ENCODE peak calls at places on chromosomes 5 and 9, in seven cellular contexts. X is fibroblast of mammary gland, U is lower lobe of right lung, P is right atrium auricular region, D is psoas muscle, B is neural progenitor cell, Q is AG04450. L is an unnamed sample.

GRCh38 chr9:131562032-131562959 is 17.0 kb downstream of the PRRT1B start:
- DNase-seq in X (peak), U (no peak), P (no peak), D (no peak), B (no peak), Q (no peak), L (no peak)

GRCh38 chr9:134964271-134964670 is 46.6 kb upstream of the FCN1 start:
- DNase-seq in X (no peak), U (peak), P (no peak), D (no peak), B (no peak), Q (no peak), L (no peak)

GRCh38 chr9:77177894-77178794 is 810 bp downstream of the VPS13A start:
- DNase-seq in X (peak), U (peak), P (no peak), D (peak), B (peak), Q (no peak), L (no peak)

GRCh38 chr5:132461235-132461634 is 29.3 kb downstream of the IRF1 start:
- DNase-seq in X (no peak), U (no peak), P (no peak), D (no peak), B (no peak), Q (no peak), L (no peak)

GRCh38 chr5:7754997-7755596 is 95.8 kb downstream of the CFAP90 start:
- DNase-seq in X (peak), U (peak), P (no peak), D (peak), B (peak), Q (no peak), L (no peak)

GRCh38 chr5:60366489-60366888 is 333.5 kb downstream of the DEPDC1B start:
- DNase-seq in X (peak), U (no peak), P (no peak), D (no peak), B (no peak), Q (no peak), L (no peak)

GRCh38 chr9:6247266-6247665 is 31.7 kb downstream of the IL33 start:
- DNase-seq in X (peak), U (no peak), P (no peak), D (no peak), B (no peak), Q (no peak), L (no peak)

GRCh38 chr5:84494453-84494852 is 109.8 kb upstream of the EDIL3 start:
- DNase-seq in X (peak), U (no peak), P (no peak), D (no peak), B (no peak), Q (peak), L (peak)

GRCh38 chr9:31700252-31701045 is 684.0 kb upstream of the ACO1 start:
- DNase-seq in X (no peak), U (no peak), P (no peak), D (no peak), B (no peak), Q (no peak), L (peak)

DNA sequence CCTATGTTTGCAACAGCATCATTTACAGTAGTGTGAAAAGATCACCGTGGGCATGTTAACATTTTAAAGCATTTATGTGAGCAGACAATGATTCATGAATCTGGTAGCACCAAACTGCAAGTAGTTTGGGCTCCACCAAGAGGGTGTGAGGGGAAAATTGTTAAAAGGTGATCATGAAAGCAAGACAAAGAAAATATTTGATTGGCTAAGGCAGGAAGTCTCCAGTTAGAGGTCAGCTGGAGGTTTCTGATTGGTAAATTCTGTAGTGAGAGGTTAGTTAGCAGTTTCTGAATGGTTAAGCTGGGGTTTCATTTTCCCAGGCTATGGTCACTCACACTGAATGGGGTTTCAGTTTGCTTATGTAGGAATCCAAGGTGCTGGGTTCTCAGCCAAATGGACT is 13.5 kb upstream of the DRD1 start:
- DNase-seq in X (no peak), U (no peak), P (no peak), D (no peak), B (no peak), Q (no peak), L (no peak)
- TF ChIP-seq CTCF in X (no peak), U (no peak), P (no peak), D (no peak), B (no peak), Q (no peak), L (no peak)

DNA sequence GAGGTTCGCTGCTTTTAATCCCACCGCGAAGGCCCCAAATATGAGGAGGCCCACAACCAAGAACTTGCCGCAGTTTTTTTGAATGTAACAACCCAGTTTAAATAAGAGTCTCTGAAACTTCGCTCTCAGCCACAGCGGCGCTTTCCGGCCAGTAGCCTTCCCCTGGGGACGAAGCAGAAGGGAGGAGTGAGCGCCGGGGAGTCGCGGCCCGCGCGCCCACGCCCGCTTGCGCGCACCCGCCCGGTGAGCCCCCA is 10.4 kb downstream of the PTCH1 start:
- DNase-seq in X (peak), U (no peak), P (no peak), D (no peak), B (no peak), Q (no peak), L (no peak)
- H3K4me3 ChIP-seq in X (peak), U (peak), P (peak), D (peak), B (peak), Q (peak), L (peak)

DNA sequence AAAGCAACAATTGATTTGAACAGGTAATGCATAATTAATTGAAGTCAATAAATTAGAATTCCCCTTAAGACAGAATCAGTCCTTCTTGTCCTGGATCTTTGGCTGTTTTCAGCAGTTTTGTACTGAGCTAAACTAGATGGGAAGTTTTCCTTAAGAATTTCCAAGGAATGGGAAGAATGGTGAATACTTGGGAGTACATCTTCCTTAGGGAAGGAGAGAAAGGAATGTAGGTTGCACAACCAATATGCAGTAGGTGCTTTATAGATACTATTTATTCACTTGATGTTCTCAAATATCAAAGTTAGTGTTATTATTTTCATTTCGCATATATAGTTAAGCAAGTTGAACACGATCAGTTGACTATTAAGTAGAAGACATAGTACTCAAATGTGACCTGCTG is 183.5 kb upstream of the MAP1B start:
- DNase-seq in X (no peak), U (no peak), P (no peak), D (no peak), B (no peak), Q (no peak), L (no peak)
- TF ChIP-seq CTCF in X (no peak), U (no peak), P (no peak), D (no peak), B (no peak), Q (no peak), L (no peak)

GRCh38 chr5:128674837-128675446 is 136.9 kb upstream of the FBN2 start:
- DNase-seq in X (peak), U (no peak), P (no peak), D (peak), B (peak), Q (peak), L (no peak)

GRCh38 chr5:128673010-128673409 is 135.0 kb upstream of the FBN2 start:
- DNase-seq in X (no peak), U (no peak), P (no peak), D (no peak), B (no peak), Q (no peak), L (no peak)

GRCh38 chr5:128671861-128672414 is 133.9 kb upstream of the FBN2 start:
- DNase-seq in X (peak), U (no peak), P (no peak), D (no peak), B (no peak), Q (no peak), L (no peak)

GRCh38 chr5:128673411-128673957 is 135.4 kb upstream of the FBN2 start:
- DNase-seq in X (peak), U (no peak), P (no peak), D (no peak), B (no peak), Q (no peak), L (no peak)

GRCh38 chr5:128673970-128674369 is 135.9 kb upstream of the FBN2 start:
- DNase-seq in X (no peak), U (no peak), P (no peak), D (no peak), B (peak), Q (no peak), L (no peak)
- H3K4me3 ChIP-seq in X (no peak), U (no peak), P (no peak), D (no peak), B (peak), Q (no peak), L (no peak)

GRCh38 chr5:116135344-116135743 is 50.5 kb downstream of the COMMD10 start:
- DNase-seq in X (no peak), U (no peak), P (no peak), D (no peak), B (no peak), Q (no peak), L (no peak)
- TF ChIP-seq CTCF in X (no peak), U (no peak), P (no peak), D (no peak), B (no peak), Q (no peak), L (no peak)

GRCh38 chr5:79135790-79136553 is 24.4 kb downstream of the BHMT start:
- DNase-seq in X (no peak), U (no peak), P (no peak), D (no peak), B (no peak), Q (no peak), L (no peak)
- H3K4me3 ChIP-seq in X (no peak), U (no peak), P (no peak), D (no peak), B (no peak), Q (no peak), L (no peak)